ENCODE peak calls at places on chromosomes 13 and 19, in eight cellular contexts. One of them, this sample, is unnamed.
A peak's percentile ranks its signal among the peaks of the same experiment; 100 is the strongest.

GRCh38 chr19:2517881-2518601 is 42.1 kb downstream of the GADD45B start:
- DNase-seq in ovary: no peak
- DNase-seq in astrocyte of the cerebellum: peak; percentile 76
- DNase-seq in stomach: no peak
- DNase-seq in AG04449: no peak
- DNase-seq in AG10803: peak; percentile 9
- DNase-seq in left ventricle myocardium inferior: no peak
- DNase-seq in tibial nerve: no peak
- DNase-seq in this sample: no peak

GRCh38 chr19:19053508-19054314 is 10.1 kb upstream of the SLC25A42 start:
- DNase-seq in ovary: peak; percentile 72
- DNase-seq in astrocyte of the cerebellum: no peak
- DNase-seq in stomach: peak; percentile 70
- DNase-seq in AG04449: no peak
- DNase-seq in AG10803: peak; percentile 47
- DNase-seq in left ventricle myocardium inferior: peak; percentile 76
- DNase-seq in tibial nerve: no peak
- DNase-seq in this sample: peak; percentile 45

GRCh38 chr13:20340136-20340758 is 108.1 kb upstream of the GJB6 start:
- DNase-seq in ovary: no peak
- DNase-seq in astrocyte of the cerebellum: no peak
- DNase-seq in stomach: no peak
- DNase-seq in AG04449: no peak
- DNase-seq in AG10803: no peak
- DNase-seq in left ventricle myocardium inferior: no peak
- DNase-seq in tibial nerve: no peak
- DNase-seq in this sample: no peak

GRCh38 chr13:99355267-99356215 is 48.3 kb upstream of the GPR183 start:
- DNase-seq in ovary: no peak
- DNase-seq in astrocyte of the cerebellum: no peak
- DNase-seq in stomach: no peak
- DNase-seq in AG04449: no peak
- DNase-seq in AG10803: no peak
- DNase-seq in left ventricle myocardium inferior: no peak
- DNase-seq in tibial nerve: no peak
- DNase-seq in this sample: no peak

GRCh38 chr13:42151781-42152180 is 103.3 kb downstream of the DGKH start:
- DNase-seq in ovary: no peak
- DNase-seq in astrocyte of the cerebellum: no peak
- DNase-seq in stomach: no peak
- DNase-seq in AG04449: no peak
- DNase-seq in AG10803: no peak
- DNase-seq in left ventricle myocardium inferior: no peak
- DNase-seq in tibial nerve: no peak
- DNase-seq in this sample: no peak

GRCh38 chr19:48900477-48901452 is 653 bp downstream of the NUCB1 start:
- DNase-seq in ovary: no peak
- DNase-seq in astrocyte of the cerebellum: no peak
- DNase-seq in stomach: no peak
- DNase-seq in AG04449: no peak
- DNase-seq in AG10803: peak; percentile 46
- DNase-seq in left ventricle myocardium inferior: no peak
- DNase-seq in tibial nerve: no peak
- DNase-seq in this sample: peak; percentile 49

GRCh38 chr19:9793051-9793591 is 24.6 kb upstream of the ZNF846 start:
- DNase-seq in ovary: peak; percentile 69
- DNase-seq in astrocyte of the cerebellum: no peak
- DNase-seq in stomach: peak; percentile 51
- DNase-seq in AG04449: no peak
- DNase-seq in AG10803: peak; percentile 36
- DNase-seq in left ventricle myocardium inferior: peak; percentile 61
- DNase-seq in tibial nerve: peak; percentile 27
- DNase-seq in this sample: peak; percentile 42

GRCh38 chr13:112254900-112255299 is 121.3 kb upstream of the SPACA7 start:
- DNase-seq in ovary: no peak
- DNase-seq in astrocyte of the cerebellum: no peak
- DNase-seq in stomach: no peak
- DNase-seq in AG04449: no peak
- DNase-seq in AG10803: no peak
- DNase-seq in left ventricle myocardium inferior: no peak
- DNase-seq in tibial nerve: no peak
- DNase-seq in this sample: no peak

GRCh38 chr13:73765651-73766384 is 368.4 kb downstream of the KLF12 start:
- DNase-seq in ovary: peak; percentile 93
- DNase-seq in astrocyte of the cerebellum: peak; percentile 87
- DNase-seq in stomach: peak; percentile 81
- DNase-seq in AG04449: no peak
- DNase-seq in AG10803: peak; percentile 23
- DNase-seq in left ventricle myocardium inferior: peak; percentile 84
- DNase-seq in tibial nerve: peak; percentile 51
- DNase-seq in this sample: peak; percentile 27

GRCh38 chr13:40388617-40389016 is 277.8 kb downstream of the FOXO1 start:
- DNase-seq in ovary: no peak
- DNase-seq in astrocyte of the cerebellum: no peak
- DNase-seq in stomach: peak; percentile 39
- DNase-seq in AG04449: no peak
- DNase-seq in AG10803: peak; percentile 13
- DNase-seq in left ventricle myocardium inferior: no peak
- DNase-seq in tibial nerve: no peak
- DNase-seq in this sample: no peak

GRCh38 chr19:45630463-45630862 is 8.7 kb downstream of the EML2 start:
- DNase-seq in ovary: no peak
- DNase-seq in astrocyte of the cerebellum: peak; percentile 88
- DNase-seq in stomach: no peak
- DNase-seq in AG04449: peak; percentile 81
- DNase-seq in AG10803: peak; percentile 94
- DNase-seq in left ventricle myocardium inferior: no peak
- DNase-seq in tibial nerve: no peak
- DNase-seq in this sample: peak; percentile 96

GRCh38 chr19:30449673-30450072 is 77.5 kb downstream of the ZNF536 start:
- DNase-seq in ovary: no peak
- DNase-seq in astrocyte of the cerebellum: peak; percentile 18
- DNase-seq in stomach: no peak
- DNase-seq in AG04449: no peak
- DNase-seq in AG10803: peak; percentile 13
- DNase-seq in left ventricle myocardium inferior: no peak
- DNase-seq in tibial nerve: no peak
- DNase-seq in this sample: no peak

GRCh38 chr13:34469212-34469983 is 472.7 kb upstream of the NBEA start:
- DNase-seq in ovary: no peak
- DNase-seq in astrocyte of the cerebellum: peak; percentile 44
- DNase-seq in stomach: no peak
- DNase-seq in AG04449: no peak
- DNase-seq in AG10803: no peak
- DNase-seq in left ventricle myocardium inferior: no peak
- DNase-seq in tibial nerve: no peak
- DNase-seq in this sample: peak; percentile 89

GRCh38 chr19:17966115-17966455 is 822 bp upstream of the KCNN1 start:
- DNase-seq in ovary: no peak
- DNase-seq in astrocyte of the cerebellum: no peak
- DNase-seq in stomach: no peak
- DNase-seq in AG04449: no peak
- DNase-seq in AG10803: no peak
- DNase-seq in left ventricle myocardium inferior: no peak
- DNase-seq in tibial nerve: no peak
- DNase-seq in this sample: no peak

GRCh38 chr19:51020988-51021651 is 1.6 kb upstream of the KLK10 start:
- DNase-seq in ovary: peak; percentile 31
- DNase-seq in astrocyte of the cerebellum: peak; percentile 12
- DNase-seq in stomach: peak; percentile 34
- DNase-seq in AG04449: peak; percentile 5
- DNase-seq in AG10803: peak; percentile 55
- DNase-seq in left ventricle myocardium inferior: no peak
- DNase-seq in tibial nerve: no peak
- DNase-seq in this sample: peak; percentile 58

GRCh38 chr13:98565726-98566577 is 11.0 kb downstream of the STK24 start:
- DNase-seq in ovary: no peak
- DNase-seq in astrocyte of the cerebellum: no peak
- DNase-seq in stomach: peak; percentile 31
- DNase-seq in AG04449: no peak
- DNase-seq in AG10803: no peak
- DNase-seq in left ventricle myocardium inferior: peak; percentile 53
- DNase-seq in tibial nerve: no peak
- DNase-seq in this sample: no peak

GRCh38 chr19:42295831-42296525 is 6.0 kb upstream of the PRR19 start:
- DNase-seq in ovary: peak; percentile 78
- DNase-seq in astrocyte of the cerebellum: no peak
- DNase-seq in stomach: peak; percentile 87
- DNase-seq in AG04449: no peak
- DNase-seq in AG10803: peak; percentile 44
- DNase-seq in left ventricle myocardium inferior: peak; percentile 84
- DNase-seq in tibial nerve: peak; percentile 84
- DNase-seq in this sample: peak; percentile 72

GRCh38 chr13:39877134-39877533 is 221.7 kb downstream of the COG6 start:
- DNase-seq in ovary: no peak
- DNase-seq in astrocyte of the cerebellum: no peak
- DNase-seq in stomach: no peak
- DNase-seq in AG04449: no peak
- DNase-seq in AG10803: no peak
- DNase-seq in left ventricle myocardium inferior: no peak
- DNase-seq in tibial nerve: no peak
- DNase-seq in this sample: no peak

GRCh38 chr19:40687525-40688016 is 2.9 kb downstream of the NUMBL start:
- DNase-seq in ovary: peak; percentile 77
- DNase-seq in astrocyte of the cerebellum: no peak
- DNase-seq in stomach: peak; percentile 75
- DNase-seq in AG04449: no peak
- DNase-seq in AG10803: peak; percentile 81
- DNase-seq in left ventricle myocardium inferior: peak; percentile 87
- DNase-seq in tibial nerve: peak; percentile 97
- DNase-seq in this sample: peak; percentile 55

GRCh38 chr19:50669319-50670101 is 20.3 kb downstream of the C19orf81 start:
- DNase-seq in ovary: no peak
- DNase-seq in astrocyte of the cerebellum: no peak
- DNase-seq in stomach: peak; percentile 30
- DNase-seq in AG04449: no peak
- DNase-seq in AG10803: peak; percentile 20
- DNase-seq in left ventricle myocardium inferior: no peak
- DNase-seq in tibial nerve: no peak
- DNase-seq in this sample: no peak

GRCh38 chr13:95833713-95834112 is 156.8 kb downstream of the DNAJC3 start:
- DNase-seq in ovary: no peak
- DNase-seq in astrocyte of the cerebellum: no peak
- DNase-seq in stomach: no peak
- DNase-seq in AG04449: no peak
- DNase-seq in AG10803: peak; percentile 17
- DNase-seq in left ventricle myocardium inferior: no peak
- DNase-seq in tibial nerve: no peak
- DNase-seq in this sample: peak; percentile 49

GRCh38 chr19:35249848-35250711 is 1.3 kb downstream of the LSR start:
- DNase-seq in ovary: no peak
- DNase-seq in astrocyte of the cerebellum: no peak
- DNase-seq in stomach: no peak
- DNase-seq in AG04449: no peak
- DNase-seq in AG10803: no peak
- DNase-seq in left ventricle myocardium inferior: no peak
- DNase-seq in tibial nerve: no peak
- DNase-seq in this sample: no peak

GRCh38 chr19:18291019-18291524 is 9.7 kb upstream of the JUND start:
- DNase-seq in ovary: peak; percentile 60
- DNase-seq in astrocyte of the cerebellum: no peak
- DNase-seq in stomach: no peak
- DNase-seq in AG04449: no peak
- DNase-seq in AG10803: no peak
- DNase-seq in left ventricle myocardium inferior: peak; percentile 23
- DNase-seq in tibial nerve: no peak
- DNase-seq in this sample: no peak

GRCh38 chr19:13234518-13234917 is 84.3 kb downstream of the IER2 start:
- DNase-seq in ovary: no peak
- DNase-seq in astrocyte of the cerebellum: no peak
- DNase-seq in stomach: peak; percentile 73
- DNase-seq in AG04449: no peak
- DNase-seq in AG10803: peak; percentile 24
- DNase-seq in left ventricle myocardium inferior: peak; percentile 18
- DNase-seq in tibial nerve: no peak
- DNase-seq in this sample: no peak

GRCh38 chr19:40721936-40722661 is 5.2 kb downstream of the ITPKC start:
- DNase-seq in ovary: no peak
- DNase-seq in astrocyte of the cerebellum: no peak
- DNase-seq in stomach: no peak
- DNase-seq in AG04449: no peak
- DNase-seq in AG10803: no peak
- DNase-seq in left ventricle myocardium inferior: no peak
- DNase-seq in tibial nerve: no peak
- DNase-seq in this sample: peak; percentile 82

GRCh38 chr19:15557223-15557622 is 48.9 kb downstream of the CYP4F22 start:
- DNase-seq in ovary: no peak
- DNase-seq in astrocyte of the cerebellum: no peak
- DNase-seq in stomach: no peak
- DNase-seq in AG04449: no peak
- DNase-seq in AG10803: no peak
- DNase-seq in left ventricle myocardium inferior: no peak
- DNase-seq in tibial nerve: no peak
- DNase-seq in this sample: no peak
- TF ChIP-seq CTCF in ovary: no peak
- TF ChIP-seq CTCF in astrocyte of the cerebellum: no peak
- TF ChIP-seq CTCF in stomach: no peak
- TF ChIP-seq CTCF in AG04449: no peak
- TF ChIP-seq CTCF in AG10803: no peak
- TF ChIP-seq CTCF in left ventricle myocardium inferior: no peak
- TF ChIP-seq CTCF in tibial nerve: no peak
- TF ChIP-seq CTCF in this sample: no peak

DNA sequence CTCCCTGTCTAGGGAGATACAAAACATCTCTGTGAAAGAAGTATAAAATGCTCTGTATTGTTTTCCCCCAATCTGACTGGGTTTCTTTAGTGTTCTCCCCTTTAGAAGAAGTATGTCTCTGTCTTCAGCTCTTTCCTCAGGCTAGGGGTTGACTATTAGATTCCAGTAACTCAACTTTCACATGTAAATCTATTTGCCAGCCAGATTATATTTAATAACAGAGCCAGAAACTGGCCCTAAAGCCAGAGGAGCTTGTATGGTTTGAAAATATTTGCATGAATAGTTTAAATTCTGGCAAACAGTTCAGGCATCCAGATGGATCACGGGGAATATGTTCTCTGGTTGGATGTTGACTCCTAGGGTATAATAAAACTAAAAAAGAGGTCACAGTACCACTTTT is 22.3 kb upstream of the CYSLTR2 start:
- DNase-seq in ovary: no peak
- DNase-seq in astrocyte of the cerebellum: no peak
- DNase-seq in stomach: no peak
- DNase-seq in AG04449: no peak
- DNase-seq in AG10803: peak; percentile 13
- DNase-seq in left ventricle myocardium inferior: no peak
- DNase-seq in tibial nerve: no peak
- DNase-seq in this sample: no peak
- TF ChIP-seq CTCF in ovary: no peak
- TF ChIP-seq CTCF in astrocyte of the cerebellum: no peak
- TF ChIP-seq CTCF in stomach: no peak
- TF ChIP-seq CTCF in AG04449: no peak
- TF ChIP-seq CTCF in AG10803: no peak
- TF ChIP-seq CTCF in left ventricle myocardium inferior: no peak
- TF ChIP-seq CTCF in tibial nerve: no peak
- TF ChIP-seq CTCF in this sample: no peak

GRCh38 chr13:114136576-114136975 is 4.2 kb upstream of the RASA3 start:
- DNase-seq in ovary: no peak
- DNase-seq in astrocyte of the cerebellum: no peak
- DNase-seq in stomach: no peak
- DNase-seq in AG04449: no peak
- DNase-seq in AG10803: no peak
- DNase-seq in left ventricle myocardium inferior: no peak
- DNase-seq in tibial nerve: no peak
- DNase-seq in this sample: no peak
- TF ChIP-seq CTCF in ovary: no peak
- TF ChIP-seq CTCF in astrocyte of the cerebellum: no peak
- TF ChIP-seq CTCF in stomach: no peak
- TF ChIP-seq CTCF in AG04449: no peak
- TF ChIP-seq CTCF in AG10803: no peak
- TF ChIP-seq CTCF in left ventricle myocardium inferior: no peak
- TF ChIP-seq CTCF in tibial nerve: no peak
- TF ChIP-seq CTCF in this sample: no peak

GRCh38 chr19:37353968-37354367 is 16.9 kb upstream of the ZNF527 start:
- DNase-seq in ovary: no peak
- DNase-seq in astrocyte of the cerebellum: no peak
- DNase-seq in stomach: no peak
- DNase-seq in AG04449: no peak
- DNase-seq in AG10803: no peak
- DNase-seq in left ventricle myocardium inferior: no peak
- DNase-seq in tibial nerve: no peak
- DNase-seq in this sample: no peak
- TF ChIP-seq CTCF in ovary: no peak
- TF ChIP-seq CTCF in astrocyte of the cerebellum: no peak
- TF ChIP-seq CTCF in stomach: no peak
- TF ChIP-seq CTCF in AG04449: no peak
- TF ChIP-seq CTCF in AG10803: no peak
- TF ChIP-seq CTCF in left ventricle myocardium inferior: no peak
- TF ChIP-seq CTCF in tibial nerve: no peak
- TF ChIP-seq CTCF in this sample: no peak

This sample was measured in epithelial cell of esophagus.